ENCODE peak calls at places on chromosomes 6 and 20, in eight cellular contexts. R, V, J, H, O, K, Y and T are unnamed samples.

GRCh38 chr20:23335521-23335920 is 15.1 kb upstream of the NXT1 start:
- DNase-seq in R (no peak), V (no peak), J (no peak), H (no peak), O (no peak), K (no peak), Y (no peak), T (no peak)

GRCh38 chr6:116158641-116159040 is 32.7 kb upstream of the COL10A1 start:
- DNase-seq in R (no peak), V (no peak), J (peak), H (no peak), O (no peak), K (no peak), Y (no peak), T (no peak)

GRCh38 chr6:6834356-6835342 is 246.1 kb downstream of the LY86 start:
- DNase-seq in R (no peak), V (no peak), J (no peak), H (no peak), O (no peak), K (no peak), Y (no peak), T (peak)

GRCh38 chr6:166541366-166541765 is 45.1 kb downstream of the RAMACL start:
- DNase-seq in R (no peak), V (no peak), J (no peak), H (no peak), O (no peak), K (no peak), Y (no peak), T (no peak)

GRCh38 chr6:15061176-15061575 is 184.7 kb upstream of the JARID2 start:
- DNase-seq in R (no peak), V (no peak), J (no peak), H (no peak), O (no peak), K (peak), Y (no peak), T (peak)

GRCh38 chr6:118468682-118469465 is 79.2 kb upstream of the PLN start:
- DNase-seq in R (no peak), V (no peak), J (no peak), H (no peak), O (peak), K (no peak), Y (no peak), T (no peak)

GRCh38 chr6:111113731-111114438 is 26.6 kb downstream of the SLC16A10 start:
- DNase-seq in R (peak), V (no peak), J (peak), H (no peak), O (no peak), K (no peak), Y (no peak), T (no peak)

GRCh38 chr6:51992834-51993233 is 94.6 kb downstream of the PKHD1 start:
- DNase-seq in R (no peak), V (no peak), J (no peak), H (no peak), O (no peak), K (no peak), Y (no peak), T (no peak)

GRCh38 chr6:45608252-45608911 is 230.6 kb upstream of the SUPT3H start:
- DNase-seq in R (no peak), V (no peak), J (no peak), H (no peak), O (peak), K (peak), Y (peak), T (no peak)

GRCh38 chr6:99867026-99867425 is 127.0 kb downstream of the MCHR2 start:
- DNase-seq in R (no peak), V (no peak), J (no peak), H (no peak), O (no peak), K (no peak), Y (no peak), T (no peak)

GRCh38 chr6:156977527-156978291 is 200.5 kb downstream of the ARID1B start:
- DNase-seq in R (no peak), V (no peak), J (peak), H (no peak), O (no peak), K (no peak), Y (no peak), T (no peak)

GRCh38 chr20:55581519-55581918 is 423.8 kb downstream of the CBLN4 start:
- DNase-seq in R (no peak), V (no peak), J (no peak), H (no peak), O (no peak), K (no peak), Y (no peak), T (no peak)

GRCh38 chr6:16352258-16352635 is 113.9 kb downstream of the GMPR start:
- DNase-seq in R (peak), V (no peak), J (peak), H (no peak), O (no peak), K (no peak), Y (no peak), T (no peak)

GRCh38 chr6:154478021-154478651 is 32.3 kb downstream of the CNKSR3 start:
- DNase-seq in R (no peak), V (no peak), J (no peak), H (no peak), O (no peak), K (peak), Y (no peak), T (peak)

GRCh38 chr6:50277774-50278173 is 228.0 kb upstream of the DEFB112 start:
- DNase-seq in R (no peak), V (no peak), J (no peak), H (no peak), O (no peak), K (no peak), Y (no peak), T (no peak)

GRCh38 chr6:45075246-45075645 is 252.9 kb upstream of the RUNX2 start:
- DNase-seq in R (peak), V (no peak), J (peak), H (no peak), O (peak), K (no peak), Y (no peak), T (no peak)

GRCh38 chr6:107709341-107709740 is 114.8 kb downstream of the SCML4 start:
- DNase-seq in R (no peak), V (no peak), J (no peak), H (no peak), O (no peak), K (no peak), Y (no peak), T (no peak)

GRCh38 chr20:62362991-62363919 is 3.9 kb downstream of the LAMA5 start:
- DNase-seq in R (no peak), V (no peak), J (no peak), H (no peak), O (no peak), K (peak), Y (no peak), T (peak)

GRCh38 chr6:37554480-37554819 is 54.8 kb upstream of the CCDC167 start:
- DNase-seq in R (no peak), V (no peak), J (peak), H (no peak), O (no peak), K (peak), Y (no peak), T (no peak)

GRCh38 chr6:32439708-32440214 is at the start of gene HLA-DRA:
- DNase-seq in R (no peak), V (no peak), J (peak), H (peak), O (no peak), K (peak), Y (peak), T (no peak)

GRCh38 chr6:64081459-64081858 is 445.9 kb downstream of the PHF3 start:
- DNase-seq in R (no peak), V (no peak), J (no peak), H (no peak), O (no peak), K (no peak), Y (no peak), T (no peak)

GRCh38 chr6:25473447-25473846 is 178.6 kb upstream of the SCGN start:
- DNase-seq in R (no peak), V (no peak), J (no peak), H (no peak), O (no peak), K (no peak), Y (no peak), T (no peak)

GRCh38 chr6:168095741-168096250 is 16.8 kb upstream of the FRMD1 start:
- DNase-seq in R (no peak), V (no peak), J (no peak), H (no peak), O (no peak), K (no peak), Y (no peak), T (peak)

GRCh38 chr6:89037156-89037900 is 43.2 kb upstream of the PNRC1 start:
- DNase-seq in R (no peak), V (no peak), J (no peak), H (no peak), O (peak), K (peak), Y (no peak), T (peak)

GRCh38 chr6:24910850-24911712 is 24.7 kb downstream of the RIPOR2 start:
- DNase-seq in R (no peak), V (no peak), J (peak), H (peak), O (no peak), K (peak), Y (no peak), T (peak)

GRCh38 chr6:124879110-124879991 is 82.9 kb upstream of the RNF217 start:
- DNase-seq in R (no peak), V (no peak), J (no peak), H (no peak), O (no peak), K (peak), Y (no peak), T (no peak)

GRCh38 chr6:167252271-167252670 is 38.8 kb upstream of the UNC93A start:
- DNase-seq in R (no peak), V (no peak), J (no peak), H (no peak), O (no peak), K (no peak), Y (no peak), T (no peak)

GRCh38 chr6:70651326-70651905 is 16.3 kb upstream of the SMAP1 start:
- DNase-seq in R (no peak), V (no peak), J (no peak), H (no peak), O (no peak), K (no peak), Y (peak), T (no peak)

GRCh38 chr6:80642452-80642851 is 536.0 kb downstream of the BCKDHB start:
- DNase-seq in R (peak), V (no peak), J (peak), H (no peak), O (no peak), K (no peak), Y (no peak), T (no peak)

GRCh38 chr6:29992792-29993191 is 50.5 kb downstream of the HLA-A start:
- DNase-seq in R (no peak), V (no peak), J (peak), H (no peak), O (peak), K (no peak), Y (no peak), T (no peak)

GRCh38 chr6:71012871-71013456 is 56.1 kb upstream of the B3GAT2 start:
- DNase-seq in R (peak), V (no peak), J (peak), H (peak), O (peak), K (peak), Y (no peak), T (no peak)

GRCh38 chr6:43455034-43455747 is at the start of gene DLK2:
- DNase-seq in R (no peak), V (no peak), J (peak), H (peak), O (no peak), K (no peak), Y (no peak), T (peak)

GRCh38 chr6:126094411-126094810 is 108.1 kb downstream of the TRMT11 start:
- DNase-seq in R (no peak), V (no peak), J (no peak), H (no peak), O (no peak), K (no peak), Y (no peak), T (no peak)

GRCh38 chr6:168244961-168245551 is 74.5 kb downstream of the DACT2 start:
- DNase-seq in R (no peak), V (no peak), J (no peak), H (no peak), O (no peak), K (no peak), Y (no peak), T (peak)